ENCODE peak calls at places on chromosomes 11 and 22, in ten cellular contexts. One of them, this sample, is unnamed. For H3K27me3 and H3K4me1, the result is how much of the 10 kb centered on the place peaks cover.

GRCh38 chr11:120385690-120386089 is 49.5 kb downstream of the ARHGEF12 start:
- DNase-seq in left ventricle myocardium inferior: no peak
- DNase-seq in colonic mucosa: no peak
- DNase-seq in mammary epithelial cell: no peak
- DNase-seq in spleen: no peak
- DNase-seq in tibial artery: no peak
- DNase-seq in lung: no peak
- DNase-seq in cardiac muscle cell: no peak
- DNase-seq in mesenchymal stem cell: no peak
- DNase-seq in SJSA1: no peak
- DNase-seq in this sample: no peak

GRCh38 chr22:25563757-25564319 is 637 bp upstream of the GRK3 start:
- DNase-seq in left ventricle myocardium inferior: no peak
- DNase-seq in colonic mucosa: peak
- DNase-seq in mammary epithelial cell: peak
- DNase-seq in spleen: no peak
- DNase-seq in tibial artery: peak
- DNase-seq in lung: peak
- DNase-seq in cardiac muscle cell: no peak
- DNase-seq in mesenchymal stem cell: peak
- DNase-seq in SJSA1: peak
- DNase-seq in this sample: peak

GRCh38 chr11:21110378-21110777 is 441.0 kb downstream of the NELL1 start:
- DNase-seq in left ventricle myocardium inferior: no peak
- DNase-seq in colonic mucosa: no peak
- DNase-seq in mammary epithelial cell: no peak
- DNase-seq in spleen: no peak
- DNase-seq in tibial artery: no peak
- DNase-seq in lung: no peak
- DNase-seq in cardiac muscle cell: peak
- DNase-seq in mesenchymal stem cell: no peak
- DNase-seq in SJSA1: no peak
- DNase-seq in this sample: no peak

GRCh38 chr11:13949876-13950275 is 12.6 kb upstream of the SPON1 start:
- DNase-seq in left ventricle myocardium inferior: no peak
- DNase-seq in colonic mucosa: no peak
- DNase-seq in mammary epithelial cell: no peak
- DNase-seq in spleen: no peak
- DNase-seq in tibial artery: no peak
- DNase-seq in lung: no peak
- DNase-seq in cardiac muscle cell: no peak
- DNase-seq in mesenchymal stem cell: no peak
- DNase-seq in SJSA1: no peak
- DNase-seq in this sample: no peak

GRCh38 chr11:128208329-128209220 is 378.8 kb downstream of the ETS1 start:
- DNase-seq in left ventricle myocardium inferior: no peak
- DNase-seq in colonic mucosa: no peak
- DNase-seq in mammary epithelial cell: peak
- DNase-seq in spleen: no peak
- DNase-seq in tibial artery: peak
- DNase-seq in lung: peak
- DNase-seq in cardiac muscle cell: no peak
- DNase-seq in mesenchymal stem cell: peak
- DNase-seq in SJSA1: peak
- DNase-seq in this sample: peak

GRCh38 chr11:69265210-69265609 is 28.7 kb upstream of the MYEOV start:
- DNase-seq in left ventricle myocardium inferior: no peak
- DNase-seq in colonic mucosa: no peak
- DNase-seq in mammary epithelial cell: no peak
- DNase-seq in spleen: no peak
- DNase-seq in tibial artery: no peak
- DNase-seq in lung: no peak
- DNase-seq in cardiac muscle cell: no peak
- DNase-seq in mesenchymal stem cell: no peak
- DNase-seq in SJSA1: no peak
- DNase-seq in this sample: no peak

GRCh38 chr11:130227373-130227772 is 67.8 kb downstream of the ST14 start:
- DNase-seq in left ventricle myocardium inferior: no peak
- DNase-seq in colonic mucosa: no peak
- DNase-seq in mammary epithelial cell: no peak
- DNase-seq in spleen: no peak
- DNase-seq in tibial artery: no peak
- DNase-seq in lung: no peak
- DNase-seq in cardiac muscle cell: no peak
- DNase-seq in mesenchymal stem cell: no peak
- DNase-seq in SJSA1: no peak
- DNase-seq in this sample: no peak

GRCh38 chr22:44496305-44496704 is 1.7 kb downstream of the RTL6 start:
- DNase-seq in left ventricle myocardium inferior: no peak
- DNase-seq in colonic mucosa: no peak
- DNase-seq in mammary epithelial cell: no peak
- DNase-seq in spleen: peak
- DNase-seq in tibial artery: no peak
- DNase-seq in lung: no peak
- DNase-seq in cardiac muscle cell: no peak
- DNase-seq in mesenchymal stem cell: no peak
- DNase-seq in SJSA1: no peak
- DNase-seq in this sample: no peak

GRCh38 chr22:23182289-23183106 is 2.2 kb downstream of the BCR start:
- DNase-seq in left ventricle myocardium inferior: no peak
- DNase-seq in colonic mucosa: peak
- DNase-seq in mammary epithelial cell: peak
- DNase-seq in spleen: no peak
- DNase-seq in tibial artery: no peak
- DNase-seq in lung: no peak
- DNase-seq in cardiac muscle cell: peak
- DNase-seq in mesenchymal stem cell: peak
- DNase-seq in SJSA1: no peak
- DNase-seq in this sample: peak

GRCh38 chr22:38035530-38035885 is 21.7 kb upstream of the PICK1 start:
- DNase-seq in left ventricle myocardium inferior: no peak
- DNase-seq in colonic mucosa: no peak
- DNase-seq in mammary epithelial cell: no peak
- DNase-seq in spleen: no peak
- DNase-seq in tibial artery: no peak
- DNase-seq in lung: no peak
- DNase-seq in cardiac muscle cell: no peak
- DNase-seq in mesenchymal stem cell: no peak
- DNase-seq in SJSA1: no peak
- DNase-seq in this sample: no peak

GRCh38 chr11:104343578-104343977 is 179.6 kb upstream of the PDGFD start:
- DNase-seq in left ventricle myocardium inferior: no peak
- DNase-seq in colonic mucosa: no peak
- DNase-seq in mammary epithelial cell: peak
- DNase-seq in spleen: no peak
- DNase-seq in tibial artery: no peak
- DNase-seq in lung: no peak
- DNase-seq in cardiac muscle cell: peak
- DNase-seq in mesenchymal stem cell: peak
- DNase-seq in SJSA1: no peak
- DNase-seq in this sample: no peak

GRCh38 chr11:126415128-126415527 is 59.6 kb downstream of the ST3GAL4 start:
- DNase-seq in left ventricle myocardium inferior: peak
- DNase-seq in colonic mucosa: peak
- DNase-seq in mammary epithelial cell: no peak
- DNase-seq in spleen: no peak
- DNase-seq in tibial artery: peak
- DNase-seq in lung: peak
- DNase-seq in cardiac muscle cell: no peak
- DNase-seq in mesenchymal stem cell: no peak
- DNase-seq in SJSA1: no peak
- DNase-seq in this sample: no peak

GRCh38 chr22:24983151-24983550 is 30.6 kb downstream of the KIAA1671 start:
- DNase-seq in left ventricle myocardium inferior: no peak
- DNase-seq in colonic mucosa: no peak
- DNase-seq in mammary epithelial cell: no peak
- DNase-seq in spleen: no peak
- DNase-seq in tibial artery: no peak
- DNase-seq in lung: no peak
- DNase-seq in cardiac muscle cell: no peak
- DNase-seq in mesenchymal stem cell: no peak
- DNase-seq in SJSA1: no peak
- DNase-seq in this sample: no peak

GRCh38 chr22:28268176-28268575 is 349.1 kb upstream of the PITPNB start:
- DNase-seq in left ventricle myocardium inferior: no peak
- DNase-seq in colonic mucosa: no peak
- DNase-seq in mammary epithelial cell: peak
- DNase-seq in spleen: no peak
- DNase-seq in tibial artery: no peak
- DNase-seq in lung: no peak
- DNase-seq in cardiac muscle cell: no peak
- DNase-seq in mesenchymal stem cell: no peak
- DNase-seq in SJSA1: no peak
- DNase-seq in this sample: peak

GRCh38 chr22:28269277-28269676 is 350.2 kb upstream of the PITPNB start:
- DNase-seq in left ventricle myocardium inferior: no peak
- DNase-seq in colonic mucosa: no peak
- DNase-seq in mammary epithelial cell: no peak
- DNase-seq in spleen: no peak
- DNase-seq in tibial artery: no peak
- DNase-seq in lung: no peak
- DNase-seq in cardiac muscle cell: no peak
- DNase-seq in mesenchymal stem cell: no peak
- DNase-seq in SJSA1: no peak
- DNase-seq in this sample: no peak

DNA sequence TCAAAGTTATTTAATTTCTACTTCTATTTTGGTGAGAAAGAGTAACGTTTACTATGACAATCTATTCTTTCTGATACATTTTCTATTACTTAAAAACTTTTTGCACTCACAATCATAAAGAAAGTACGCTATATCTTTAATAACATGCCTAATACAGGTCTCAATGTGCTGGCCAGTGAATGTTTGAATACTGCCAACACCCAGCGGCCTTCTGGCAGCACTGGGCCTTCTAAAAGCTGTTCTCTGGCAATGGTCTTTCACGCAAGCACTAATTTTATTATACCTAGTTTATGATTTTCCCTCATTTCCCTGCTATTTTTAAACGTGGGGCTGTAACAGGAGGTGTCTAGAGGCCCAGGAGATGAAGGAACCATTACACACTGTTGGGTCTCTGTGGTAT is 349.8 kb upstream of the PITPNB start:
- DNase-seq in left ventricle myocardium inferior: peak
- DNase-seq in colonic mucosa: no peak
- DNase-seq in mammary epithelial cell: no peak
- DNase-seq in spleen: no peak
- DNase-seq in tibial artery: peak
- DNase-seq in lung: no peak
- DNase-seq in cardiac muscle cell: no peak
- DNase-seq in mesenchymal stem cell: no peak
- DNase-seq in SJSA1: no peak
- DNase-seq in this sample: no peak
- H3K27me3 ChIP-seq in left ventricle myocardium inferior: under half
- H3K27me3 ChIP-seq in colonic mucosa: under half
- H3K27me3 ChIP-seq in mammary epithelial cell: under half
- H3K27me3 ChIP-seq in spleen: under half
- H3K27me3 ChIP-seq in tibial artery: under half
- H3K27me3 ChIP-seq in lung: under half
- H3K27me3 ChIP-seq in cardiac muscle cell: under half
- H3K27me3 ChIP-seq in mesenchymal stem cell: under half
- H3K27me3 ChIP-seq in SJSA1: under half
- H3K27me3 ChIP-seq in this sample: under half

GRCh38 chr11:34459507-34460162 is 20.9 kb downstream of the CAT start:
- DNase-seq in left ventricle myocardium inferior: no peak
- DNase-seq in colonic mucosa: no peak
- DNase-seq in mammary epithelial cell: no peak
- DNase-seq in spleen: no peak
- DNase-seq in tibial artery: no peak
- DNase-seq in lung: no peak
- DNase-seq in cardiac muscle cell: no peak
- DNase-seq in mesenchymal stem cell: no peak
- DNase-seq in SJSA1: no peak
- DNase-seq in this sample: no peak
- H3K4me1 ChIP-seq in left ventricle myocardium inferior: under half
- H3K4me1 ChIP-seq in colonic mucosa: under half
- H3K4me1 ChIP-seq in mammary epithelial cell: under half
- H3K4me1 ChIP-seq in spleen: under half
- H3K4me1 ChIP-seq in tibial artery: under half
- H3K4me1 ChIP-seq in lung: under half
- H3K4me1 ChIP-seq in cardiac muscle cell: under half
- H3K4me1 ChIP-seq in mesenchymal stem cell: under half
- H3K4me1 ChIP-seq in SJSA1: under half
- H3K4me1 ChIP-seq in this sample: under half

DNA sequence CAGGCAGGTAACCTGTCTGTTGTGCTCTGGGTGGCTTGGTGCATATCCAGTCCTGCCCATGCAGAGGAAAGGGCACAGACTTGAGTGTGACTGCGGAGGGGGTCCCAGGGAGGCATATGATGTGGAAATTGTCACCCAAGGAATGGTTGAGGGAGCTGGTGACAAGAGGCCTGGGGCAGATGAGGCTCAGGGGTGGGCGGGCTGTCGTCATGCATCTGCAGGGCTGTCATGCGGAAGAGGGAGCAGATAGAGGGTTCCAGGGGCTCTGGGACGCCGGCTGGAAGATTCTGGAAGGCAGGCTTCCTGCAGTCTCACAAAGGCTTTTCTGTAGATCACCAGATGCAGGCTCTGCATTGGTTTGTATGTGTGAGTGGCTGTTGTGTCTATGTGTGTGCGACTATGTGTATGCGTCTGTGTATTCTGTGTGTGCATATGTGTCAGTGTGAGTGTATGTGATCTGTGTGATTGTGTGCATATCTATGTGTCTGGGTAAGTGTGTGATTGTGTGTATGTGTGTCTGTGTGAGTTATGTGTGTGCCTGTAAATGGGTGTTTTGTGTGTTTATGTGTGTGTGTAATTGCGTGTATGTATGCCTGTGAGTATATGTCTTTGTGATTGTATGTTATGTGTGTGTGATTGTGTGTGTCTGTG is 7.6 kb upstream of the CACNA1I start:
- DNase-seq in left ventricle myocardium inferior: no peak
- DNase-seq in colonic mucosa: no peak
- DNase-seq in mammary epithelial cell: no peak
- DNase-seq in spleen: no peak
- DNase-seq in tibial artery: no peak
- DNase-seq in lung: no peak
- DNase-seq in cardiac muscle cell: no peak
- DNase-seq in mesenchymal stem cell: no peak
- DNase-seq in SJSA1: no peak
- DNase-seq in this sample: no peak
- H3K27me3 ChIP-seq in left ventricle myocardium inferior: half or more
- H3K27me3 ChIP-seq in colonic mucosa: under half
- H3K27me3 ChIP-seq in mammary epithelial cell: under half
- H3K27me3 ChIP-seq in spleen: under half
- H3K27me3 ChIP-seq in tibial artery: half or more
- H3K27me3 ChIP-seq in lung: under half
- H3K27me3 ChIP-seq in cardiac muscle cell: under half
- H3K27me3 ChIP-seq in mesenchymal stem cell: half or more
- H3K27me3 ChIP-seq in SJSA1: under half
- H3K27me3 ChIP-seq in this sample: under half

DNA sequence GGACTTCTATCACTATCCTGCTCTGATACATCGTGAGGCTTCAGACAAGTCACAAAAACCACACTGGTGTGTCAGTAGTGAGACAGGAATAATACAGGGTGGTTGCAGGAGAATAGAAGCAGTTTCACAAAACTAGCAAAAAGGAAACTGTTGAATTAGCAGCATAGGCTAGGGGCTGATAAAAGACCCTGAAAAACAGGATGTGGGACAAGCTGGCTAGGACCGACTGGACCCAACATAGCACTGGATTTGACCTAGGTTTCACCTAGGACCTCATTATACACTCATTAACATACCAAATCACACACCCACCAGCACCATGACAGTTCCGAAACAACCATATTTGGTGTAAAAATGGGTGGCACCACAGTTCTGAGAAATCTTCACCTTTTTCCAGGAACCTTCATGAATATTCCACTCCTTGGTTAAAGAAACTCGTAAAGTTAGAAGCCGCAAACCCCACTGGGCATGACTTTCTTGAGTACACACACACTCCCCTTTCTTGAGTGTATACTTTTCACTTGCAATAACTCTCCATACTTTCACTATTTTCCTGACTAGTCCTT is 76.2 kb downstream of the SLC1A2 start:
- DNase-seq in left ventricle myocardium inferior: no peak
- DNase-seq in colonic mucosa: no peak
- DNase-seq in mammary epithelial cell: no peak
- DNase-seq in spleen: no peak
- DNase-seq in tibial artery: no peak
- DNase-seq in lung: no peak
- DNase-seq in cardiac muscle cell: no peak
- DNase-seq in mesenchymal stem cell: no peak
- DNase-seq in SJSA1: no peak
- DNase-seq in this sample: no peak
- H3K4me1 ChIP-seq in left ventricle myocardium inferior: under half
- H3K4me1 ChIP-seq in colonic mucosa: under half
- H3K4me1 ChIP-seq in mammary epithelial cell: under half
- H3K4me1 ChIP-seq in spleen: under half
- H3K4me1 ChIP-seq in tibial artery: under half
- H3K4me1 ChIP-seq in lung: under half
- H3K4me1 ChIP-seq in cardiac muscle cell: under half
- H3K4me1 ChIP-seq in mesenchymal stem cell: under half
- H3K4me1 ChIP-seq in SJSA1: under half
- H3K4me1 ChIP-seq in this sample: under half

This sample was measured in foreskin keratinocyte.